ENCODE peak calls at places on chromosomes 11 and 22, in six cellular contexts. I is WTC11; B is NCI-H2171 treated with DMSO at 0.1 percent for 48 hours; A is stimulated activated CD8-positive, alpha-beta memory T cell treated with anti-CD3 and anti-CD28 coated beads, Interleukin-15, amount 100 ng/mL, for 24 hours; Y is left lobe of liver; Z is bronchial epithelial cell. F is an unnamed sample.

GRCh38 chr11:3986301-3986700 is 108.3 kb upstream of the RRM1 start:
- DNase-seq in I (no peak), B (no peak), A (no peak), Y (no peak), Z (no peak), F (no peak)

GRCh38 chr22:38176170-38176741 is 5.4 kb downstream of the PLA2G6 start:
- DNase-seq in I (no peak), B (no peak), A (no peak), Y (no peak), Z (peak; percentile 54), F (peak; percentile 76)

GRCh38 chr11:5234390-5234834 is at the start of gene HBD:
- DNase-seq in I (no peak), B (no peak), A (no peak), Y (no peak), Z (no peak), F (peak; percentile 10)

GRCh38 chr22:35629406-35630234 is 12.5 kb upstream of the MB start:
- DNase-seq in I (no peak), B (no peak), A (no peak), Y (no peak), Z (peak; percentile 96), F (peak; percentile 98)

GRCh38 chr11:130211781-130212401 is 52.3 kb downstream of the ST14 start:
- DNase-seq in I (peak; percentile 9), B (no peak), A (no peak), Y (peak; percentile 38), Z (no peak), F (no peak)

GRCh38 chr11:68038226-68038717 is 553 bp upstream of the TCIRG1 start:
- DNase-seq in I (no peak), B (no peak), A (no peak), Y (peak; percentile 96), Z (no peak), F (no peak)

GRCh38 chr11:3106736-3107524 is 49.7 kb upstream of the CARS1 start:
- DNase-seq in I (peak; percentile 49), B (no peak), A (no peak), Y (peak; percentile 37), Z (no peak), F (no peak)

GRCh38 chr11:81444306-81444705 is 1289.4 kb downstream of the FAM181B start:
- DNase-seq in I (no peak), B (no peak), A (no peak), Y (no peak), Z (no peak), F (no peak)

GRCh38 chr11:61976813-61977475 is 9.5 kb upstream of the FTH1 start:
- DNase-seq in I (no peak), B (no peak), A (no peak), Y (peak; percentile 44), Z (no peak), F (no peak)

GRCh38 chr11:67354314-67355022 is 1.1 kb upstream of the POLD4 start:
- DNase-seq in I (no peak), B (no peak), A (no peak), Y (peak; percentile 82), Z (peak; percentile 95), F (peak; percentile 93)

GRCh38 chr11:127182586-127183203 is 182.1 kb upstream of the KIRREL3 start:
- DNase-seq in I (no peak), B (peak; percentile 80), A (no peak), Y (no peak), Z (no peak), F (no peak)

GRCh38 chr11:22928207-22928917 is 68.1 kb upstream of the CCDC179 start:
- DNase-seq in I (no peak), B (no peak), A (no peak), Y (no peak), Z (peak; percentile 23), F (no peak)

GRCh38 chr22:46694423-46695170 is 43.5 kb downstream of the CERK start:
- DNase-seq in I (no peak), B (no peak), A (no peak), Y (no peak), Z (no peak), F (no peak)

GRCh38 chr11:93031386-93031785 is 61.9 kb downstream of the MTNR1B start:
- DNase-seq in I (no peak), B (no peak), A (no peak), Y (no peak), Z (peak; percentile 89), F (peak; percentile 95)

GRCh38 chr11:38646382-38646781 is 2048.3 kb upstream of the RAG2 start:
- DNase-seq in I (no peak), B (no peak), A (no peak), Y (no peak), Z (no peak), F (no peak)

GRCh38 chr11:63490551-63491239 is at the start of gene PLAAT5:
- DNase-seq in I (peak; percentile 56), B (no peak), A (no peak), Y (no peak), Z (no peak), F (no peak)

GRCh38 chr11:128022007-128022368 is 565.4 kb downstream of the ETS1 start:
- DNase-seq in I (no peak), B (no peak), A (no peak), Y (no peak), Z (peak; percentile 78), F (peak; percentile 61)

GRCh38 chr22:17114173-17114957 is 6.8 kb downstream of the TMEM121B start:
- DNase-seq in I (no peak), B (no peak), A (no peak), Y (no peak), Z (no peak), F (no peak)

GRCh38 chr11:111765320-111765983 is 737 bp downstream of the PPP2R1B start:
- DNase-seq in I (no peak), B (peak; percentile 41), A (no peak), Y (no peak), Z (peak; percentile 15), F (peak; percentile 31)

GRCh38 chr11:87455180-87455579 is 417.4 kb downstream of the TMEM135 start:
- DNase-seq in I (no peak), B (no peak), A (no peak), Y (no peak), Z (no peak), F (no peak)

GRCh38 chr11:121613724-121614123 is 161.0 kb upstream of the SORL1-AS1 start:
- DNase-seq in I (no peak), B (no peak), A (no peak), Y (no peak), Z (no peak), F (no peak)

GRCh38 chr22:17777005-17777716 is 2.9 kb upstream of the BID start:
- DNase-seq in I (no peak), B (no peak), A (no peak), Y (peak; percentile 65), Z (no peak), F (no peak)

GRCh38 chr11:100546714-100547113 is 140.4 kb upstream of the ARHGAP42 start:
- DNase-seq in I (no peak), B (peak; percentile 53), A (no peak), Y (no peak), Z (peak; percentile 95), F (peak; percentile 48)

GRCh38 chr11:76410771-76411423 is 29.8 kb downstream of the GVQW3 start:
- DNase-seq in I (no peak), B (peak; percentile 10), A (no peak), Y (no peak), Z (no peak), F (no peak)

GRCh38 chr22:26164174-26164573 is 5.1 kb upstream of the SEZ6L start:
- DNase-seq in I (no peak), B (no peak), A (no peak), Y (no peak), Z (no peak), F (no peak)

GRCh38 chr22:31240011-31240410 is 27.9 kb downstream of the LIMK2 start:
- DNase-seq in I (no peak), B (no peak), A (no peak), Y (no peak), Z (no peak), F (peak; percentile 41)

GRCh38 chr22:29782061-29782845 is 15.1 kb downstream of the UQCR10 start:
- DNase-seq in I (no peak), B (no peak), A (no peak), Y (peak; percentile 93), Z (peak; percentile 50), F (no peak)

GRCh38 chr22:45686842-45687241 is 15.2 kb downstream of the ATXN10 start:
- DNase-seq in I (no peak), B (no peak), A (no peak), Y (no peak), Z (no peak), F (no peak)

GRCh38 chr11:57323503-57324153 is 1.1 kb downstream of the TNKS1BP1 start:
- DNase-seq in I (no peak), B (no peak), A (no peak), Y (no peak), Z (no peak), F (peak; percentile 29)

GRCh38 chr11:57203359-57203758 is 21.6 kb downstream of the LRRC55 start:
- DNase-seq in I (no peak), B (no peak), A (no peak), Y (peak; percentile 56), Z (no peak), F (no peak)

GRCh38 chr11:3808846-3809623 is 675 bp downstream of the PGAP2 start:
- DNase-seq in I (peak; percentile 37), B (peak; percentile 21), A (no peak), Y (peak; percentile 68), Z (peak; percentile 75), F (peak; percentile 44)

GRCh38 chr11:57712256-57713150 is at the start of gene TMX2:
- DNase-seq in I (peak; percentile 89), B (peak; percentile 97), A (peak; percentile 71), Y (peak; percentile 93), Z (peak; percentile 99), F (peak; percentile 100)

GRCh38 chr11:73159297-73159696 is 17.2 kb upstream of the FCHSD2 start:
- DNase-seq in I (no peak), B (no peak), A (no peak), Y (no peak), Z (no peak), F (no peak)

GRCh38 chr11:8329961-8330361 is 66.3 kb upstream of the LMO1 start:
- DNase-seq in I (no peak), B (no peak), A (no peak), Y (no peak), Z (no peak), F (no peak)

GRCh38 chr11:2204361-2205213 is 33.0 kb upstream of the TH start:
- DNase-seq in I (peak; percentile 7), B (no peak), A (no peak), Y (peak; percentile 42), Z (no peak), F (no peak)

GRCh38 chr22:48894064-48894671 is 933.5 kb downstream of the BRD1 start:
- DNase-seq in I (peak; percentile 45), B (no peak), A (no peak), Y (no peak), Z (no peak), F (no peak)

GRCh38 chr11:126340960-126341709 is 14.4 kb upstream of the ST3GAL4 start:
- DNase-seq in I (no peak), B (no peak), A (no peak), Y (no peak), Z (no peak), F (no peak)